ENCODE peak calls at places on chromosome 20, in seven cellular contexts. Q is pancreas; P is lower lobe of right lung; H is CD4-positive, alpha-beta memory T cell; F is adipocyte; T is bronchial epithelial cell; X is CD4-positive, alpha-beta T cell. C is an unnamed sample.

GRCh38 chr20:62232194-62232593 is 6.1 kb upstream of the OSBPL2 start:
- DNase-seq in X (no peak), T (no peak), Q (no peak), P (no peak), H (no peak), F (no peak), C (no peak)

GRCh38 chr20:17688965-17689364 is 6.9 kb upstream of the RRBP1 start:
- DNase-seq in P (no peak), H (no peak), Q (no peak), T (peak; percentile 9), F (no peak), X (no peak), C (peak; percentile 78)

GRCh38 chr20:23880426-23880825 is 878 bp upstream of the CST5 start:
- DNase-seq in H (no peak), P (peak; percentile 58), Q (no peak), X (no peak), T (peak; percentile 10), F (peak; percentile 11), C (no peak)

GRCh38 chr20:4978050-4978918 is 23.0 kb downstream of the SLC23A2 start:
- DNase-seq in X (no peak), T (no peak), F (no peak), Q (no peak), H (no peak), P (no peak), C (no peak)

GRCh38 chr20:38833857-38834164 is 28.3 kb downstream of the PPP1R16B start:
- DNase-seq in Q (no peak), F (no peak), T (no peak), X (peak; percentile 39), H (peak; percentile 68), P (no peak), C (no peak)

GRCh38 chr20:38748863-38749153 is 548 bp downstream of the ACTR5 start:
- DNase-seq in T (peak; percentile 57), P (no peak), F (no peak), H (no peak), X (peak; percentile 52), Q (no peak), C (no peak)

GRCh38 chr20:57148266-57148665 is 118.2 kb downstream of the BMP7 start:
- DNase-seq in P (no peak), X (no peak), H (no peak), T (no peak), Q (no peak), F (no peak), C (no peak)

GRCh38 chr20:50408526-50409364 is 101.4 kb upstream of the PTPN1 start:
- DNase-seq in P (no peak), X (no peak), Q (no peak), H (no peak), T (no peak), F (no peak), C (no peak)

GRCh38 chr20:2596673-2597279 is 55.7 kb upstream of the NOP56 start:
- DNase-seq in X (no peak), F (no peak), P (no peak), Q (no peak), H (no peak), T (no peak), C (no peak)

GRCh38 chr20:2603816-2604505 is 48.5 kb upstream of the NOP56 start:
- DNase-seq in F (peak; percentile 11), P (no peak), T (no peak), H (no peak), Q (no peak), X (no peak), C (no peak)

GRCh38 chr20:14775778-14776177 is 438.4 kb upstream of the FLRT3 start:
- DNase-seq in T (peak; percentile 99), Q (no peak), F (peak; percentile 91), H (no peak), P (no peak), X (no peak), C (no peak)

DNA sequence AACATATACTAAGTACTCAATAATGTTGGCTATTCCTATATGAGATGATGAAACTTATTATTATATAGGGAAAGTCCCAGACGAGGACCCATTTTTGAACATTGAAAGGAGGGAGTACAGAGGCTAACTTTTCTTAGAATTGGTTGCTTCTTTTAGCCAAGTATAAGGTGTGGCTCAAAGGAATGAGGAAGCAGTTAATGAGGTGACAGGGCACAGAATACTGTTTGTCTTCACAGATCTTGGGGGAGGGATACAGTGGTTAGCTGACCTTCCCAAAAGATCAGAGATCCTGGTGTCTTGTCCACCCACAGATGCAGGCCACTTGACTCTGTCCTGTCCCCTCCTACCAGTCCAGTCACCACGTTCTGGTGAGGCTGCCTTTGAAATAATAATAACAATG is 67.8 kb upstream of the EPB41L1 start:
- DNase-seq in H (no peak), X (no peak), T (peak; percentile 40), F (no peak), Q (no peak), P (no peak), C (no peak)
- H3K27me3 ChIP-seq in H (peaks cover 14% of the 10 kb centered on the region), X (peaks cover 41% of the 10 kb centered on the region), T (no peaks in the 10 kb centered on the region), F (no peaks in the 10 kb centered on the region), Q (no peaks in the 10 kb centered on the region), P (no peaks in the 10 kb centered on the region), C (peaks cover 14% of the 10 kb centered on the region)

DNA sequence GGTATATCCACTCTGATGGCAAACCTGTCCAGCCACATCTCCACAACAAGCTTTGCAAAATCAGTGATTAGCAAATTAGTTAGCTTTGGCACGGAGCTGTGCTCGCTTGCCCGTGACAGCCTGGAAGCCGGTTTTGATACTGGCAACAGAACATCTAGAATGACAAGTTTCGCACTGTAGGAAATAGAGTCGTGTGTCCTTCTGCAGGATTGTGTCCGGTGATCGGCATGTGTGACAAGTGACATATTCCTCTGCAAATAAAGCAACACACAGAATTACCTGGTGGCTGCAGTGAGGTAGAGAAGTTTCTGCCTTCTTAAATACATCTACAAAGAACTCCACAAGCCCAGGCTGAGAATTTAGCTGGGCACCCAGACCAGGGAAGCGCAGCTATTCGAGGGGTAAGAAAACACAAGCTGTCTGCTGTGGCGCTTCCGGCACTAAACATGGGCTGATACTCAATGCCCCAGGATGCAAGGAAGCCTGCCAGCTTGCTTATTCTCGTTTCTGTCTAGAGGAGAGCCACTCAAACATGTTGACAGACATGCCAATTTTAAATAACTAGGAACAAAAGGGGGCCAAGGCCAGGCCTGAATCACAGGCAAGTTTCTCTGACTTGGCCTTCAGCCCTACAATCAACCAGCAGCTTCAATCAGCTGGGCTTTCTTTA is 22.3 kb downstream of the EIF2S2 start:
- DNase-seq in Q (no peak), T (no peak), X (no peak), H (no peak), P (no peak), F (no peak), C (no peak)
- H3K27me3 ChIP-seq in Q (no peaks in the 10 kb centered on the region), T (no peaks in the 10 kb centered on the region), X (no peaks in the 10 kb centered on the region), H (no peaks in the 10 kb centered on the region), P (no peaks in the 10 kb centered on the region), F (no peaks in the 10 kb centered on the region), C (no peaks in the 10 kb centered on the region)

GRCh38 chr20:37421988-37422387 is 76.0 kb downstream of the SRC start:
- DNase-seq in Q (no peak), T (no peak), P (no peak), F (no peak), X (no peak), H (no peak), C (no peak)
- H3K27me3 ChIP-seq in Q (no peaks in the 10 kb centered on the region), T (peaks cover 38% of the 10 kb centered on the region), P (peaks cover 31% of the 10 kb centered on the region), F (peaks cover 76% of the 10 kb centered on the region), X (peaks cover 24% of the 10 kb centered on the region), H (no peaks in the 10 kb centered on the region), C (peaks cover 89% of the 10 kb centered on the region)

GRCh38 chr20:16647875-16648597 is 74.8 kb upstream of the KIF16B start:
- DNase-seq in X (no peak), Q (no peak), P (no peak), F (no peak), T (no peak), H (no peak), C (no peak)
- H3K27me3 ChIP-seq in X (peaks cover 6% of the 10 kb centered on the region), Q (no peaks in the 10 kb centered on the region), P (peaks cover 9% of the 10 kb centered on the region), F (peaks cover 33% of the 10 kb centered on the region), T (peaks cover 2% of the 10 kb centered on the region), H (no peaks in the 10 kb centered on the region), C (no peaks in the 10 kb centered on the region)

GRCh38 chr20:47754946-47755652 is 30.2 kb downstream of the SULF2 start:
- DNase-seq in X (no peak), Q (no peak), T (no peak), P (no peak), F (no peak), H (no peak), C (no peak)
- H3K27me3 ChIP-seq in X (no peaks in the 10 kb centered on the region), Q (no peaks in the 10 kb centered on the region), T (no peaks in the 10 kb centered on the region), P (peaks cover 9% of the 10 kb centered on the region), F (peaks cover 52% of the 10 kb centered on the region), H (no peaks in the 10 kb centered on the region), C (peaks cover 10% of the 10 kb centered on the region)

DNA sequence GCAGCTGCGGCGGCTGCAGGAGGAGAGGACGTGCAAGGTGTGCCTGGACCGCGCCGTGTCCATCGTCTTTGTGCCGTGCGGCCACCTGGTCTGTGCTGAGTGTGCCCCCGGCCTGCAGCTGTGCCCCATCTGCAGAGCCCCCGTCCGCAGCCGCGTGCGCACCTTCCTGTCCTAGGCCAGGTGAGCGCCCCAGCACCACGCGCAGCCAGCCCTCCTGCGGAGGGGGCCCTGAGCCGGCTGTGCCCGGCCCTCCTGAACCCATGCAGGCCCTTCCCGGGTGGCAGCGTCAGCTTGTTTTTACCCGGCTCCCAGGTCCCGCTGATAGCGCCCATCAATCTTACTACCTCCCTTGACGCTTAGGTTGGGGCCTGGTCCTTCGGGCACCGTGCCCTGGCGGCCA is 3.7 kb downstream of the BIRC7 start:
- DNase-seq in T (no peak), X (no peak), H (no peak), Q (no peak), F (no peak), P (no peak), C (no peak)
- H3K27me3 ChIP-seq in T (no peaks in the 10 kb centered on the region), X (no peaks in the 10 kb centered on the region), H (no peaks in the 10 kb centered on the region), Q (no peaks in the 10 kb centered on the region), F (peaks cover 21% of the 10 kb centered on the region), P (peaks cover 43% of the 10 kb centered on the region), C (peaks cover 11% of the 10 kb centered on the region)

C was measured in AG04450.